ENCODE peak calls at places on chromosome 15, in five cellular contexts. C, Z, H, E and U are unnamed samples.

GRCh38 chr15:97984157-97984556 is 23.7 kb downstream of the ARRDC4 start:
- DNase-seq in C (no peak), E (no peak), H (no peak), Z (no peak), U (no peak)

GRCh38 chr15:89690276-89691218 is at the start of the genes PEX11A and WDR93:
- DNase-seq in H (peak), Z (peak), E (peak), C (peak), U (peak)

GRCh38 chr15:81333363-81333762 is 9.4 kb upstream of the STARD5 start:
- DNase-seq in Z (no peak), E (no peak), C (no peak), H (no peak), U (no peak)

GRCh38 chr15:63054985-63055384 is 12.4 kb downstream of the TPM1 start:
- DNase-seq in C (peak), Z (no peak), E (no peak), H (no peak), U (no peak)

GRCh38 chr15:95682129-95682528 is 648.4 kb upstream of the NR2F2 start:
- DNase-seq in C (no peak), Z (no peak), H (no peak), E (no peak), U (no peak)

GRCh38 chr15:86654501-86654900 is 574.8 kb downstream of the AGBL1 start:
- DNase-seq in Z (no peak), E (no peak), C (no peak), H (no peak), U (no peak)

GRCh38 chr15:95291878-95292472 is 1038.5 kb upstream of the NR2F2 start:
- DNase-seq in C (peak), E (no peak), Z (peak), H (no peak), U (no peak)

GRCh38 chr15:43488790-43489585 is 4.0 kb downstream of the TP53BP1 start:
- DNase-seq in H (no peak), E (no peak), C (no peak), Z (peak), U (no peak)

GRCh38 chr15:73955851-73956250 is 29.6 kb downstream of the LOXL1 start:
- DNase-seq in Z (no peak), C (no peak), H (no peak), E (no peak), U (no peak)

GRCh38 chr15:38454687-38455071 is 752 bp downstream of the FAM98B start:
- DNase-seq in C (no peak), H (no peak), E (no peak), Z (no peak), U (no peak)

GRCh38 chr15:77901921-77902750 is 175.4 kb downstream of the TBC1D2B start:
- DNase-seq in E (no peak), Z (no peak), C (no peak), H (no peak), U (no peak)

GRCh38 chr15:67979281-67979680 is 74.8 kb upstream of the PIAS1 start:
- DNase-seq in C (no peak), Z (no peak), E (no peak), H (no peak), U (no peak)

GRCh38 chr15:56249080-56249479 is 5.4 kb upstream of the RFX7 start:
- DNase-seq in Z (peak), E (no peak), H (no peak), C (no peak), U (peak)

GRCh38 chr15:63833246-63833696 is 477 bp downstream of the HERC1 start:
- DNase-seq in H (no peak), E (peak), Z (no peak), C (no peak), U (no peak)

GRCh38 chr15:66269326-66270090 is 16.0 kb upstream of the MEGF11 start:
- DNase-seq in H (no peak), C (peak), Z (no peak), E (no peak), U (no peak)

GRCh38 chr15:58760385-58761009 is 10.6 kb upstream of the MINDY2 start:
- DNase-seq in E (no peak), Z (no peak), C (no peak), H (no peak), U (no peak)

GRCh38 chr15:93088981-93089854 is at the start of gene RGMA:
- DNase-seq in Z (no peak), H (no peak), E (no peak), C (no peak), U (no peak)

GRCh38 chr15:68989876-68990754 is 24.4 kb upstream of the NOX5 start:
- DNase-seq in C (no peak), Z (no peak), H (no peak), E (no peak), U (no peak)

GRCh38 chr15:90291679-90292356 is 26.3 kb downstream of the NGRN start:
- DNase-seq in C (no peak), Z (no peak), E (no peak), H (no peak), U (no peak)

GRCh38 chr15:39788800-39789565 is 6.3 kb upstream of the FSIP1 start:
- DNase-seq in C (no peak), E (no peak), H (no peak), Z (no peak), U (no peak)

GRCh38 chr15:75431682-75432081 is 19.8 kb downstream of the SIN3A start:
- DNase-seq in E (no peak), Z (no peak), H (no peak), C (no peak), U (no peak)

GRCh38 chr15:64596701-64597468 is 136.5 kb downstream of the ZNF609 start:
- DNase-seq in E (no peak), Z (peak), C (no peak), H (no peak), U (no peak)

GRCh38 chr15:70094690-70095311 is 2.9 kb downstream of the TLE3 start:
- DNase-seq in C (no peak), E (no peak), H (no peak), Z (no peak), U (no peak)

GRCh38 chr15:34588046-34588674 is 4.7 kb upstream of the GOLGA8B start:
- DNase-seq in E (peak), C (peak), H (no peak), Z (peak), U (peak)

GRCh38 chr15:44705981-44706380 is 5.1 kb downstream of the PATL2 start:
- DNase-seq in Z (no peak), H (no peak), E (no peak), C (no peak), U (no peak)

GRCh38 chr15:32717290-32718081 is at the start of gene GREM1:
- DNase-seq in Z (peak), C (no peak), E (no peak), H (no peak), U (peak)

GRCh38 chr15:34886134-34886533 is 83.4 kb downstream of the AQR start:
- DNase-seq in Z (no peak), C (no peak), H (no peak), E (no peak), U (no peak)

GRCh38 chr15:83462026-83462425 is 14.9 kb downstream of the SH3GL3 start:
- DNase-seq in Z (no peak), H (no peak), E (no peak), C (no peak), U (no peak)

GRCh38 chr15:68368731-68369435 is 63.1 kb downstream of the ITGA11 start:
- DNase-seq in Z (no peak), C (no peak), H (no peak), E (no peak), U (no peak)

GRCh38 chr15:62932436-62932835 is 110.1 kb upstream of the TPM1 start:
- DNase-seq in H (no peak), Z (no peak), C (peak), E (no peak), U (no peak)

GRCh38 chr15:52284164-52284563 is 11.4 kb downstream of the MYO5C start:
- DNase-seq in E (no peak), Z (no peak), C (no peak), H (no peak), U (no peak)

GRCh38 chr15:46127361-46127874 is 492.6 kb downstream of the SQOR start:
- DNase-seq in E (no peak), H (no peak), C (peak), Z (no peak), U (no peak)

GRCh38 chr15:83993591-83993990 is 242.0 kb upstream of the GOLGA6L4 start:
- DNase-seq in Z (no peak), H (no peak), E (no peak), C (no peak), U (no peak)

GRCh38 chr15:48415036-48415886 is 84.0 kb downstream of the DUT start:
- DNase-seq in C (no peak), E (no peak), Z (no peak), H (no peak), U (no peak)

GRCh38 chr15:58632789-58633188 is 116.7 kb downstream of the ADAM10 start:
- DNase-seq in C (no peak), H (no peak), Z (no peak), E (no peak), U (peak)

GRCh38 chr15:69167218-69167842 is 6.9 kb downstream of the GLCE start:
- DNase-seq in C (no peak), Z (no peak), H (no peak), E (no peak), U (no peak)

GRCh38 chr15:28920781-28921331 is 35.1 kb downstream of the APBA2 start:
- DNase-seq in E (no peak), Z (no peak), C (no peak), H (no peak), U (no peak)

GRCh38 chr15:30923429-30923828 is 19.7 kb downstream of the FAN1 start:
- DNase-seq in H (no peak), Z (peak), E (no peak), C (no peak), U (no peak)

GRCh38 chr15:91849749-91850161 is 3.8 kb upstream of the SLCO3A1 start:
- DNase-seq in H (no peak), E (no peak), C (peak), Z (peak), U (peak)